ENCODE peak calls at places on chromosome 16, in ten cellular contexts. J, R, H, F, N, I, S, U, Q and C are unnamed samples.

GRCh38 chr16:82432261-82432660 is 194.5 kb upstream of the CDH13 start:
- DNase-seq in J (no peak), R (no peak), H (no peak), F (no peak), N (no peak), I (no peak), S (no peak), U (no peak), Q (no peak), C (no peak)

GRCh38 chr16:1457489-1458245 is 13.3 kb upstream of the CCDC154 start:
- DNase-seq in J (no peak), R (no peak), H (no peak), F (no peak), N (no peak), I (no peak), S (no peak), U (no peak), Q (no peak), C (no peak)

GRCh38 chr16:47150067-47150466 is 6.3 kb upstream of the NETO2 start:
- DNase-seq in J (no peak), R (peak), H (no peak), F (no peak), N (no peak), I (no peak), S (no peak), U (no peak), Q (no peak), C (peak)

GRCh38 chr16:50093607-50094570 is 28.1 kb downstream of the HEATR3 start:
- DNase-seq in J (no peak), R (peak), H (no peak), F (peak), N (no peak), I (no peak), S (peak), U (peak), Q (no peak), C (peak)

GRCh38 chr16:3788711-3789374 is 71.5 kb upstream of the TRAP1 start:
- DNase-seq in J (no peak), R (no peak), H (no peak), F (no peak), N (no peak), I (no peak), S (no peak), U (no peak), Q (no peak), C (no peak)

GRCh38 chr16:75566889-75567255 is 693 bp downstream of the GABARAPL2 start:
- DNase-seq in J (no peak), R (peak), H (no peak), F (no peak), N (peak), I (no peak), S (peak), U (no peak), Q (no peak), C (peak)

GRCh38 chr16:8850279-8850885 is 18.4 kb downstream of the CARHSP1 start:
- DNase-seq in J (no peak), R (peak), H (no peak), F (peak), N (peak), I (no peak), S (no peak), U (peak), Q (peak), C (no peak)

GRCh38 chr16:11356573-11357331 is 11.5 kb downstream of the RMI2 start:
- DNase-seq in J (peak), R (peak), H (peak), F (no peak), N (peak), I (no peak), S (peak), U (peak), Q (peak), C (peak)

GRCh38 chr16:87437911-87438610 is 45.9 kb downstream of the MAP1LC3B start:
- DNase-seq in J (no peak), R (no peak), H (peak), F (no peak), N (no peak), I (no peak), S (no peak), U (no peak), Q (no peak), C (no peak)

GRCh38 chr16:79629003-79629402 is 28.5 kb upstream of the MAF start:
- DNase-seq in J (no peak), R (no peak), H (no peak), F (no peak), N (no peak), I (no peak), S (no peak), U (no peak), Q (no peak), C (no peak)

GRCh38 chr16:56866955-56867830 is 2.2 kb downstream of the SLC12A3 start:
- DNase-seq in J (peak), R (peak), H (peak), F (peak), N (no peak), I (peak), S (peak), U (no peak), Q (peak), C (peak)

GRCh38 chr16:53078765-53079484 is 24.1 kb downstream of the CHD9 start:
- DNase-seq in J (no peak), R (no peak), H (no peak), F (no peak), N (no peak), I (no peak), S (no peak), U (no peak), Q (no peak), C (no peak)

GRCh38 chr16:68401871-68402747 is 46.2 kb downstream of the SMPD3 start:
- DNase-seq in J (no peak), R (no peak), H (no peak), F (no peak), N (no peak), I (no peak), S (no peak), U (no peak), Q (no peak), C (no peak)

GRCh38 chr16:4870138-4870671 is 22.9 kb downstream of the UBN1 start:
- DNase-seq in J (no peak), R (no peak), H (no peak), F (no peak), N (no peak), I (no peak), S (no peak), U (no peak), Q (no peak), C (no peak)

GRCh38 chr16:53207810-53208752 is 153.3 kb downstream of the CHD9 start:
- DNase-seq in J (no peak), R (peak), H (peak), F (peak), N (peak), I (peak), S (no peak), U (no peak), Q (peak), C (peak)